ENCODE peak calls at places on chromosomes 13 and 19, in ten cellular contexts. N is epithelial cell of proximal tubule, E is left ventricle myocardium inferior, P is T-helper 17 cell, A is neural crest cell, I is tibial nerve, Z is NCI-H2081, Y is stromal cell of bone marrow, V is HS-5, U is AG08396. G is an unnamed sample.

GRCh38 chr19:31315621-31316011 is 33.6 kb downstream of the TSHZ3 start:
- DNase-seq in N (no peak), E (no peak), P (no peak), A (no peak), I (no peak), Z (no peak), Y (no peak), V (no peak), U (no peak), G (no peak)

GRCh38 chr19:19515764-19516519 is at the start of gene NDUFA13:
- DNase-seq in N (peak), E (peak), P (peak), A (peak), I (peak), Z (peak), Y (peak), V (peak), U (peak), G (peak)

GRCh38 chr13:99894835-99895427 is 76.6 kb downstream of the ZIC5 start:
- DNase-seq in N (no peak), E (no peak), P (no peak), A (no peak), I (no peak), Z (no peak), Y (no peak), V (no peak), U (no peak), G (no peak)

GRCh38 chr13:39148513-39148961 is 110.3 kb downstream of the NHLRC3 start:
- DNase-seq in N (peak), E (no peak), P (no peak), A (no peak), I (peak), Z (peak), Y (peak), V (peak), U (peak), G (peak)

GRCh38 chr19:47860602-47861297 is 1.7 kb downstream of the TPRX2 start:
- DNase-seq in N (no peak), E (no peak), P (no peak), A (no peak), I (no peak), Z (no peak), Y (no peak), V (no peak), U (no peak), G (no peak)

GRCh38 chr19:3723883-3724282 is 15.7 kb downstream of the TJP3 start:
- DNase-seq in N (no peak), E (no peak), P (no peak), A (no peak), I (no peak), Z (no peak), Y (no peak), V (no peak), U (no peak), G (no peak)

GRCh38 chr19:44943801-44944249 is 1.8 kb downstream of the APOC4 start:
- DNase-seq in N (no peak), E (peak), P (no peak), A (no peak), I (peak), Z (no peak), Y (no peak), V (no peak), U (no peak), G (peak)

GRCh38 chr19:47713046-47714021 is at the start of gene EHD2:
- DNase-seq in N (no peak), E (peak), P (peak), A (peak), I (peak), Z (no peak), Y (peak), V (no peak), U (peak), G (peak)

GRCh38 chr19:39164289-39164688 is 32.5 kb upstream of the NCCRP1 start:
- DNase-seq in N (no peak), E (no peak), P (no peak), A (no peak), I (no peak), Z (no peak), Y (no peak), V (no peak), U (no peak), G (no peak)

GRCh38 chr19:13366529-13367143 is 139.6 kb downstream of the CACNA1A start:
- DNase-seq in N (no peak), E (no peak), P (no peak), A (peak), I (no peak), Z (no peak), Y (peak), V (peak), U (peak), G (peak)

GRCh38 chr19:39746836-39747529 is 9.2 kb upstream of the CLC start:
- DNase-seq in N (no peak), E (no peak), P (no peak), A (no peak), I (no peak), Z (no peak), Y (no peak), V (no peak), U (no peak), G (no peak)

GRCh38 chr19:55940306-55940705 is 7.3 kb upstream of the NLRP8 start:
- DNase-seq in N (no peak), E (no peak), P (no peak), A (no peak), I (no peak), Z (no peak), Y (no peak), V (no peak), U (no peak), G (no peak)

GRCh38 chr13:91056746-91057145 is 290.7 kb upstream of the MIR17HG start:
- DNase-seq in N (no peak), E (no peak), P (no peak), A (no peak), I (no peak), Z (no peak), Y (no peak), V (no peak), U (no peak), G (no peak)

GRCh38 chr13:39565036-39565949 is 37.7 kb downstream of the LHFPL6 start:
- DNase-seq in N (peak), E (no peak), P (no peak), A (no peak), I (no peak), Z (no peak), Y (peak), V (peak), U (peak), G (no peak)

GRCh38 chr19:3366761-3367571 is 583 bp downstream of the NFIC start:
- DNase-seq in N (no peak), E (peak), P (no peak), A (no peak), I (no peak), Z (peak), Y (no peak), V (no peak), U (peak), G (peak)

GRCh38 chr19:6925801-6926751 is 38.7 kb downstream of the ADGRE1 start:
- DNase-seq in N (no peak), E (no peak), P (no peak), A (no peak), I (no peak), Z (peak), Y (no peak), V (no peak), U (no peak), G (peak)

GRCh38 chr19:41531438-41532311 is 44.3 kb upstream of the CEACAM21 start:
- DNase-seq in N (no peak), E (peak), P (peak), A (no peak), I (peak), Z (no peak), Y (peak), V (no peak), U (peak), G (peak)

GRCh38 chr13:67351915-67352314 is 121.8 kb upstream of the PCDH9 start:
- DNase-seq in N (no peak), E (no peak), P (no peak), A (no peak), I (no peak), Z (no peak), Y (no peak), V (no peak), U (no peak), G (no peak)

GRCh38 chr13:112150352-112150751 is 83.4 kb downstream of the SOX1 start:
- DNase-seq in N (no peak), E (no peak), P (no peak), A (no peak), I (no peak), Z (no peak), Y (no peak), V (no peak), U (no peak), G (no peak)

GRCh38 chr19:33953023-33953422 is 156.4 kb downstream of the KCTD15 start:
- DNase-seq in N (no peak), E (no peak), P (no peak), A (no peak), I (no peak), Z (no peak), Y (no peak), V (no peak), U (no peak), G (no peak)

GRCh38 chr13:64684685-64685431 is 2545.3 kb downstream of the PCDH9 start:
- DNase-seq in N (no peak), E (no peak), P (no peak), A (no peak), I (no peak), Z (no peak), Y (peak), V (no peak), U (no peak), G (no peak)

GRCh38 chr19:13133241-13133870 is 15.3 kb downstream of the NACC1 start:
- DNase-seq in N (no peak), E (no peak), P (no peak), A (no peak), I (no peak), Z (no peak), Y (no peak), V (no peak), U (no peak), G (no peak)

GRCh38 chr13:44921931-44922758 is 67.1 kb downstream of the NUFIP1 start:
- DNase-seq in N (peak), E (no peak), P (no peak), A (no peak), I (peak), Z (peak), Y (peak), V (peak), U (peak), G (no peak)

GRCh38 chr13:48500652-48501197 is 32.2 kb downstream of the RCBTB2 start:
- DNase-seq in N (peak), E (no peak), P (no peak), A (no peak), I (no peak), Z (peak), Y (peak), V (peak), U (peak), G (peak)

GRCh38 chr13:48086272-48086671 is 8.6 kb downstream of the MED4 start:
- DNase-seq in N (no peak), E (no peak), P (no peak), A (no peak), I (no peak), Z (no peak), Y (no peak), V (no peak), U (no peak), G (no peak)

GRCh38 chr19:21851596-21852345 is 15.8 kb upstream of the ZNF43 start:
- DNase-seq in N (peak), E (peak), P (peak), A (peak), I (peak), Z (peak), Y (peak), V (peak), U (peak), G (no peak)

GRCh38 chr13:27929868-27930267 is 10.1 kb downstream of the PDX1 start:
- DNase-seq in N (no peak), E (no peak), P (no peak), A (no peak), I (no peak), Z (no peak), Y (no peak), V (no peak), U (no peak), G (no peak)

GRCh38 chr19:10552596-10553053 is 8.9 kb downstream of the ATG4D start:
- DNase-seq in N (no peak), E (no peak), P (no peak), A (no peak), I (no peak), Z (peak), Y (no peak), V (no peak), U (peak), G (no peak)

GRCh38 chr19:44718441-44719261 is 19.7 kb downstream of the CEACAM16 start:
- DNase-seq in N (no peak), E (peak), P (no peak), A (no peak), I (peak), Z (no peak), Y (no peak), V (no peak), U (peak), G (peak)

GRCh38 chr19:10431254-10431942 is 11.1 kb downstream of the PDE4A start:
- DNase-seq in N (no peak), E (peak), P (no peak), A (no peak), I (no peak), Z (no peak), Y (no peak), V (no peak), U (no peak), G (no peak)

GRCh38 chr19:35444735-35445134 is 3.3 kb upstream of the FFAR2 start:
- DNase-seq in N (no peak), E (no peak), P (no peak), A (no peak), I (no peak), Z (no peak), Y (no peak), V (no peak), U (no peak), G (no peak)